ENCODE peak calls at places on chromosome 3, in five cellular contexts. One of them, this sample, is unnamed.

GRCh38 chr3:4355401-4356224 is 52.4 kb downstream of the SETMAR start:
- DNase-seq in right atrium auricular region: no peak
- DNase-seq in pancreas: peak; percentile 11
- DNase-seq in fibroblast of lung: peak; percentile 18
- DNase-seq in IMR-90: no peak
- DNase-seq in this sample: no peak

GRCh38 chr3:126485131-126485530 is 9.4 kb upstream of the ZXDC start:
- DNase-seq in pancreas: no peak
- DNase-seq in IMR-90: no peak
- DNase-seq in right atrium auricular region: no peak
- DNase-seq in fibroblast of lung: no peak
- DNase-seq in this sample: no peak

GRCh38 chr3:159882784-159883779 is 105.6 kb upstream of the IL12A start:
- DNase-seq in fibroblast of lung: peak; percentile 81
- DNase-seq in IMR-90: peak; percentile 97
- DNase-seq in right atrium auricular region: no peak
- DNase-seq in pancreas: no peak
- DNase-seq in this sample: no peak

GRCh38 chr3:43919067-43919466 is 228.3 kb downstream of the ABHD5 start:
- DNase-seq in right atrium auricular region: no peak
- DNase-seq in fibroblast of lung: peak; percentile 13
- DNase-seq in pancreas: no peak
- DNase-seq in IMR-90: no peak
- DNase-seq in this sample: no peak

GRCh38 chr3:16189201-16189600 is 14.7 kb downstream of the GALNT15 start:
- DNase-seq in right atrium auricular region: no peak
- DNase-seq in fibroblast of lung: no peak
- DNase-seq in IMR-90: no peak
- DNase-seq in pancreas: no peak
- DNase-seq in this sample: no peak

GRCh38 chr3:151477596-151478375 is 16.9 kb upstream of the IGSF10 start:
- DNase-seq in fibroblast of lung: peak; percentile 32
- DNase-seq in pancreas: no peak
- DNase-seq in IMR-90: no peak
- DNase-seq in right atrium auricular region: no peak
- DNase-seq in this sample: no peak

GRCh38 chr3:38722760-38723568 is 73.5 kb upstream of the SCN5A start:
- DNase-seq in right atrium auricular region: peak; percentile 13
- DNase-seq in pancreas: no peak
- DNase-seq in fibroblast of lung: peak; percentile 34
- DNase-seq in IMR-90: peak; percentile 85
- DNase-seq in this sample: no peak

GRCh38 chr3:118097226-118097625 is 937.4 kb downstream of the IGSF11 start:
- DNase-seq in fibroblast of lung: no peak
- DNase-seq in pancreas: no peak
- DNase-seq in right atrium auricular region: no peak
- DNase-seq in IMR-90: peak; percentile 22
- DNase-seq in this sample: no peak

GRCh38 chr3:52248816-52249547 is 3.4 kb downstream of the PPM1M start:
- DNase-seq in fibroblast of lung: peak; percentile 15
- DNase-seq in right atrium auricular region: peak; percentile 60
- DNase-seq in pancreas: no peak
- DNase-seq in IMR-90: no peak
- DNase-seq in this sample: peak; percentile 81

GRCh38 chr3:184260571-184261269 is 633 bp downstream of the CAMK2N2 start:
- DNase-seq in IMR-90: no peak
- DNase-seq in right atrium auricular region: no peak
- DNase-seq in fibroblast of lung: no peak
- DNase-seq in pancreas: peak; percentile 42
- DNase-seq in this sample: no peak

GRCh38 chr3:175526191-175526590 is 667.1 kb downstream of the NAALADL2 start:
- DNase-seq in fibroblast of lung: no peak
- DNase-seq in right atrium auricular region: no peak
- DNase-seq in pancreas: no peak
- DNase-seq in IMR-90: no peak
- DNase-seq in this sample: no peak

GRCh38 chr3:39808467-39809180 is 785 bp upstream of the MYRIP start:
- DNase-seq in IMR-90: no peak
- DNase-seq in fibroblast of lung: no peak
- DNase-seq in pancreas: peak; percentile 22
- DNase-seq in right atrium auricular region: no peak
- DNase-seq in this sample: no peak

GRCh38 chr3:41064526-41064925 is 134.8 kb upstream of the CTNNB1 start:
- DNase-seq in pancreas: no peak
- DNase-seq in right atrium auricular region: no peak
- DNase-seq in IMR-90: no peak
- DNase-seq in fibroblast of lung: no peak
- DNase-seq in this sample: no peak

GRCh38 chr3:56288258-56288657 is 180.0 kb downstream of the ERC2 start:
- DNase-seq in fibroblast of lung: no peak
- DNase-seq in pancreas: no peak
- DNase-seq in IMR-90: no peak
- DNase-seq in right atrium auricular region: no peak
- DNase-seq in this sample: no peak

GRCh38 chr3:112958749-112959560 is 15.9 kb downstream of the CD200R1 start:
- DNase-seq in pancreas: no peak
- DNase-seq in IMR-90: no peak
- DNase-seq in fibroblast of lung: peak; percentile 0
- DNase-seq in right atrium auricular region: no peak
- DNase-seq in this sample: no peak

GRCh38 chr3:25493246-25493645 is 65.2 kb downstream of the RARB start:
- DNase-seq in IMR-90: no peak
- DNase-seq in right atrium auricular region: no peak
- DNase-seq in fibroblast of lung: no peak
- DNase-seq in pancreas: no peak
- DNase-seq in this sample: no peak
- H3K9me3 ChIP-seq in IMR-90: peaks cover 3% of the 10 kb centered on the region
- H3K9me3 ChIP-seq in right atrium auricular region: peaks cover 41% of the 10 kb centered on the region
- H3K9me3 ChIP-seq in fibroblast of lung: no peaks in the 10 kb centered on the region
- H3K9me3 ChIP-seq in pancreas: no peaks in the 10 kb centered on the region
- H3K9me3 ChIP-seq in this sample: peaks cover 9% of the 10 kb centered on the region

DNA sequence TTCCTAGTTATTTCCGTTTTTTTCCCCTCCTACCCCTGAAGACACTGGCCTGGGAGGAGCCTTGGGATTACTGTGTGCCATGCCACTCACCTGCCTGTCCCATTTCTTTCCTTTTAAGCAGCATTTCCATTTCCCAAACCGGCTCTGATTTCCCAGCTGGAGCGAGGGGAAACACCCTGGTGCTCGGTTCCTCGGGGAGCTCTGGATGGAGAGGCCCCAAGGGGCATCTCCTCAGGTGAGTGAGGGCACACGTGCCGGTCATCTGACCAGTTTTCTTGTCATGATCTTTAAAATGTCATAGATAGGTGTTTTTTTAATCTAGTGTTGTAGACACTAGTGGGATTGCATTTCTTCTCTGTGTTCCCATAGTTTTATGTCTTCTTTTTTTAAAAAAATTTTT is 2.7 kb downstream of the ZNF662 start:
- DNase-seq in IMR-90: no peak
- DNase-seq in fibroblast of lung: no peak
- DNase-seq in pancreas: no peak
- DNase-seq in right atrium auricular region: no peak
- DNase-seq in this sample: no peak
- H3K9me3 ChIP-seq in IMR-90: peaks cover 2% of the 10 kb centered on the region
- H3K9me3 ChIP-seq in fibroblast of lung: no peaks in the 10 kb centered on the region
- H3K9me3 ChIP-seq in pancreas: no peaks in the 10 kb centered on the region
- H3K9me3 ChIP-seq in right atrium auricular region: peaks cover 23% of the 10 kb centered on the region
- H3K9me3 ChIP-seq in this sample: peaks cover 11% of the 10 kb centered on the region

DNA sequence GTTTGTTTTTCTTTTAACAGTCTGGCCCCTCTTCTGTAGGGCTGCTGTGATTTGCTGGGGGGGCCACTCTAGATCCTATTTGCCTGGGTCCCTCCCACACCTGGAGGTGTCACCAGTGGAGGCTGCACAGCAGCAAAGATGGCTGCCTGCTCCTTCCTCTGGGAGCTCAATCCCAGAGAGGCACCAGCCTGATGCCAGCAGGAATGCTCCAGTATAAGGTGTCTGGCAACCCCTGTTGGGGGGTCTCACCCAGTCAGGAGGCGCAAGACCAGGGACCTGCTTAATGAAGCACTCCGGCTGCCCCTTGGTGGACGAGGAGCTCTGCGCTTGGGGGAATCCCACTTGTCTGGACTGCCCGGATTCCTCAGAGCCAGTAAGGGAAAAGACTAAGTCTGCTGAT is 118.3 kb downstream of the GAP43 start:
- DNase-seq in pancreas: no peak
- DNase-seq in fibroblast of lung: no peak
- DNase-seq in IMR-90: no peak
- DNase-seq in right atrium auricular region: no peak
- DNase-seq in this sample: no peak
- H3K9me3 ChIP-seq in pancreas: no peaks in the 10 kb centered on the region
- H3K9me3 ChIP-seq in fibroblast of lung: no peaks in the 10 kb centered on the region
- H3K9me3 ChIP-seq in IMR-90: peaks cover 4% of the 10 kb centered on the region
- H3K9me3 ChIP-seq in right atrium auricular region: peaks cover 6% of the 10 kb centered on the region
- H3K9me3 ChIP-seq in this sample: no peaks in the 10 kb centered on the region

DNA sequence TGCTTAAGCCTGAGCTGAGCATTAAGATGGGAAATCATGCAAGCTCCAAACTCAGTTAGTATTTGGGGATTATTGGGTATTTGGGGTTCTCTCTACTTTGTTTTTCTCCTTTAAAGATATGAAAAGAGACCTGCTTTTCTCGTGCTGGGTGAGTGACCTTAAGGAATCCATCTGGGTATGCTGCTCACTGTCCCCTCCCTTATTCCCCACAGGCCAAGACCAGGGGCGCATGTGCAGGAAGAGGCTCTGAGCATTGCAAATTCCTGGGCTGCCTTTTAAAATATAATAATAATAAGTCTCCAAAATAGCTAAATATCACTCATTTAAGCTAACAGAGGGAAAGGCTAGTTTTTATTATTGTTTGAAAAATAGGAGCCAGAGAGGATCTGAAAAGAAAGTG is 75.4 kb upstream of the HACD2 start:
- DNase-seq in right atrium auricular region: no peak
- DNase-seq in IMR-90: no peak
- DNase-seq in fibroblast of lung: no peak
- DNase-seq in pancreas: no peak
- DNase-seq in this sample: no peak
- H3K9me3 ChIP-seq in right atrium auricular region: no peaks in the 10 kb centered on the region
- H3K9me3 ChIP-seq in IMR-90: no peaks in the 10 kb centered on the region
- H3K9me3 ChIP-seq in fibroblast of lung: no peaks in the 10 kb centered on the region
- H3K9me3 ChIP-seq in pancreas: no peaks in the 10 kb centered on the region
- H3K9me3 ChIP-seq in this sample: no peaks in the 10 kb centered on the region

GRCh38 chr3:158108596-158108995 is 1.3 kb upstream of the RSRC1 start:
- DNase-seq in IMR-90: no peak
- DNase-seq in fibroblast of lung: no peak
- DNase-seq in pancreas: no peak
- DNase-seq in right atrium auricular region: no peak
- DNase-seq in this sample: no peak
- H3K9me3 ChIP-seq in IMR-90: peaks cover 1% of the 10 kb centered on the region
- H3K9me3 ChIP-seq in fibroblast of lung: no peaks in the 10 kb centered on the region
- H3K9me3 ChIP-seq in pancreas: no peaks in the 10 kb centered on the region
- H3K9me3 ChIP-seq in right atrium auricular region: no peaks in the 10 kb centered on the region
- H3K9me3 ChIP-seq in this sample: no peaks in the 10 kb centered on the region

GRCh38 chr3:26100176-26100575 is 310.3 kb downstream of the OXSM start:
- DNase-seq in IMR-90: no peak
- DNase-seq in right atrium auricular region: no peak
- DNase-seq in fibroblast of lung: no peak
- DNase-seq in pancreas: no peak
- DNase-seq in this sample: no peak
- H3K9me3 ChIP-seq in IMR-90: peaks cover 7% of the 10 kb centered on the region
- H3K9me3 ChIP-seq in right atrium auricular region: peaks cover 13% of the 10 kb centered on the region
- H3K9me3 ChIP-seq in fibroblast of lung: no peaks in the 10 kb centered on the region
- H3K9me3 ChIP-seq in pancreas: no peaks in the 10 kb centered on the region
- H3K9me3 ChIP-seq in this sample: no peaks in the 10 kb centered on the region

GRCh38 chr3:190855151-190855550 is 7.3 kb downstream of the GMNC start:
- DNase-seq in pancreas: no peak
- DNase-seq in IMR-90: no peak
- DNase-seq in fibroblast of lung: no peak
- DNase-seq in right atrium auricular region: no peak
- DNase-seq in this sample: no peak
- H3K9me3 ChIP-seq in pancreas: no peaks in the 10 kb centered on the region
- H3K9me3 ChIP-seq in IMR-90: no peaks in the 10 kb centered on the region
- H3K9me3 ChIP-seq in fibroblast of lung: no peaks in the 10 kb centered on the region
- H3K9me3 ChIP-seq in right atrium auricular region: no peaks in the 10 kb centered on the region
- H3K9me3 ChIP-seq in this sample: no peaks in the 10 kb centered on the region

GRCh38 chr3:46763178-46763577 is 45.5 kb upstream of the PRSS50 start:
- DNase-seq in IMR-90: no peak
- DNase-seq in fibroblast of lung: no peak
- DNase-seq in right atrium auricular region: no peak
- DNase-seq in pancreas: no peak
- DNase-seq in this sample: no peak

GRCh38 chr3:46764206-46764605 is 46.5 kb upstream of the PRSS50 start:
- DNase-seq in right atrium auricular region: no peak
- DNase-seq in IMR-90: no peak
- DNase-seq in pancreas: no peak
- DNase-seq in fibroblast of lung: no peak
- DNase-seq in this sample: no peak

GRCh38 chr3:46768061-46768460 is 50.4 kb upstream of the PRSS50 start:
- DNase-seq in right atrium auricular region: no peak
- DNase-seq in pancreas: no peak
- DNase-seq in fibroblast of lung: no peak
- DNase-seq in IMR-90: no peak
- DNase-seq in this sample: no peak
- H3K9me3 ChIP-seq in right atrium auricular region: peaks cover 44% of the 10 kb centered on the region
- H3K9me3 ChIP-seq in pancreas: no peaks in the 10 kb centered on the region
- H3K9me3 ChIP-seq in fibroblast of lung: no peaks in the 10 kb centered on the region
- H3K9me3 ChIP-seq in IMR-90: no peaks in the 10 kb centered on the region
- H3K9me3 ChIP-seq in this sample: peaks cover 32% of the 10 kb centered on the region

This sample was measured in sigmoid colon.